ENCODE peak calls at places on chromosome 2, in four cellular contexts. V, L, Z and W are unnamed samples.

GRCh38 chr2:174485763-174486613 is 841 bp downstream of the GPR155 start:
- DNase-seq in L (no peak), Z (peak), V (peak), W (no peak)

GRCh38 chr2:44931177-44931795 is 10.2 kb upstream of the SIX3 start:
- DNase-seq in L (no peak), V (no peak), Z (no peak), W (no peak)

GRCh38 chr2:240373289-240373885 is 62.1 kb upstream of the GPC1 start:
- DNase-seq in Z (no peak), L (no peak), V (no peak), W (no peak)

GRCh38 chr2:238154570-238154969 is 4.2 kb upstream of the ERFE start:
- DNase-seq in L (no peak), Z (no peak), V (no peak), W (no peak)

GRCh38 chr2:30149513-30149912 is 2.7 kb downstream of the YPEL5 start:
- DNase-seq in V (no peak), L (no peak), Z (no peak), W (no peak)

GRCh38 chr2:15724235-15724634 is 132.6 kb downstream of the DDX1 start:
- DNase-seq in V (no peak), L (no peak), Z (no peak), W (no peak)

GRCh38 chr2:189336276-189336975 is 104.8 kb upstream of the WDR75 start:
- DNase-seq in L (no peak), V (no peak), Z (no peak), W (no peak)

GRCh38 chr2:216131175-216131926 is 22.2 kb downstream of the XRCC5 start:
- DNase-seq in Z (no peak), V (no peak), L (no peak), W (no peak)

GRCh38 chr2:134375935-134376334 is 122.1 kb downstream of the MGAT5 start:
- DNase-seq in Z (no peak), L (no peak), V (no peak), W (no peak)

GRCh38 chr2:162838141-162838500 is 446 bp downstream of the KCNH7 start:
- DNase-seq in L (no peak), Z (no peak), V (no peak), W (no peak)

GRCh38 chr2:38535745-38536506 is 66.8 kb downstream of the HNRNPLL start:
- DNase-seq in L (peak), V (peak), Z (no peak), W (no peak)

GRCh38 chr2:182897137-182897536 is 30.7 kb upstream of the FRZB start:
- DNase-seq in L (no peak), V (no peak), Z (peak), W (no peak)

GRCh38 chr2:224982226-224982625 is 60.0 kb downstream of the DOCK10 start:
- DNase-seq in V (no peak), Z (no peak), L (no peak), W (no peak)

GRCh38 chr2:86464654-86465053 is 23.5 kb downstream of the KDM3A start:
- DNase-seq in Z (no peak), L (no peak), V (no peak), W (no peak)

GRCh38 chr2:46076251-46076650 is 221.0 kb upstream of the EPAS1 start:
- DNase-seq in L (no peak), Z (no peak), V (no peak), W (no peak)

GRCh38 chr2:105697781-105698449 is 46.8 kb upstream of the NCK2 start:
- DNase-seq in L (no peak), Z (no peak), V (no peak), W (no peak)

GRCh38 chr2:223197046-223197445 is 145.1 kb downstream of the KCNE4 start:
- DNase-seq in V (no peak), Z (no peak), L (no peak), W (no peak)

GRCh38 chr2:101255501-101255900 is 2.8 kb downstream of the CNOT11 start:
- DNase-seq in L (no peak), V (no peak), Z (no peak), W (no peak)

GRCh38 chr2:44635725-44636124 is 274.0 kb downstream of the CAMKMT start:
- DNase-seq in L (no peak), V (no peak), Z (no peak), W (no peak)

GRCh38 chr2:138564586-138565250 is 63.1 kb downstream of the SPOPL start:
- DNase-seq in V (no peak), Z (no peak), L (no peak), W (no peak)

GRCh38 chr2:63580651-63581050 is 7.6 kb downstream of the WDPCP start:
- DNase-seq in L (no peak), V (no peak), Z (no peak), W (no peak)

GRCh38 chr2:63578767-63579166 is 9.5 kb downstream of the WDPCP start:
- DNase-seq in V (no peak), Z (no peak), L (no peak), W (no peak)

GRCh38 chr2:63581266-63581961 is 6.9 kb downstream of the WDPCP start:
- DNase-seq in L (peak), V (peak), Z (no peak), W (no peak)

GRCh38 chr2:63587814-63588384 is 378 bp downstream of the WDPCP start:
- DNase-seq in L (no peak), Z (no peak), V (no peak), W (no peak)

DNA sequence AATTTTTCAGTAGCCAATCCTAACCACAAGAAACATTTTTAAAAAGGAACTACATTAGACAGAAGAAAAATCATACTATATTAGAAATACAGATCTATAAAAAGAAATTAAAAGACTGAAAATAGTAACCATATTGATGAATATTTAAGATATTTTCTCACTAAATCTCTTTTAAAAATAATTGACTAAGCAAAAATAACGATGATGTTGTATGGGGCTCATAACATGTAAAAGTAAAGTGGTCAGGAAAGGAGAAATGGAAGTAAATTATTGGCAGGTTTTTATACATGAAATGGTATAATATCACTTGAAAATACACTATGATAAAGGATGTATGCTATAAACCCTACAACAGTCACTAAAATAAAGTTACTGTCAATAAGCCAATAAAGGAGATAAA is 5.4 kb downstream of the WDPCP start:
- DNase-seq in Z (no peak), L (no peak), V (no peak), W (no peak)
- H3K27ac ChIP-seq in Z (no peak), L (no peak), V (no peak), W (no peak)

GRCh38 chr2:207142461-207142860 is 23.3 kb downstream of the KLF7 start:
- DNase-seq in V (no peak), L (no peak), Z (no peak), W (no peak)
- TF ChIP-seq CTCF in V (no peak), L (no peak), Z (no peak), W (peak)

GRCh38 chr2:61144697-61145268 is 17.2 kb upstream of the C2orf74 start:
- DNase-seq in Z (peak), L (peak), V (peak), W (peak)

GRCh38 chr2:61149074-61149473 is 12.9 kb upstream of the C2orf74 start:
- DNase-seq in Z (no peak), V (no peak), L (no peak), W (no peak)

GRCh38 chr2:61151434-61151833 is 10.6 kb upstream of the C2orf74 start:
- DNase-seq in L (no peak), V (no peak), Z (no peak), W (no peak)

GRCh38 chr2:61141151-61141550 is 20.8 kb upstream of the C2orf74 start:
- DNase-seq in L (no peak), V (no peak), Z (no peak), W (no peak)

DNA sequence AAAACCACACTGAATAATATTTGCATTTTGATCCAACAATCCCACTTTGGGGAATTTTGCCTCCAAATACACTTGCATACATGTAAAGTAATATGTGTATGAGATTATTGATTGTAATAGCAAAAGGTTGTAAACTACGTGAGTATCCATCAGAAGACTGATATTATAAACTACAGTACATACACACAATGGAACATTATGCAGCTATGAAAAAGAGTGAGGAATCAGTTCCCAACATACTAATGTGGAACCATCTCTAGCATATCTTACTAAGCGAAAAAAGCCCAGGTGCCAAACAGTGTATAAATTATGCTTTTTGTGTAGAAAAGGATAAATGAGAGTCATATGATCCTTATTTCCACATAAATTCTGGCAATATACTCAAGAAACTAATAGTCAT is 16.0 kb upstream of the C2orf74 start:
- DNase-seq in Z (no peak), L (no peak), V (no peak), W (no peak)
- H3K27ac ChIP-seq in Z (no peak), L (no peak), V (no peak), W (no peak)

GRCh38 chr2:160339291-160339690 is 139.2 kb upstream of the ITGB6 start:
- DNase-seq in V (no peak), Z (no peak), L (no peak), W (no peak)

GRCh38 chr2:160337728-160338127 is 137.7 kb upstream of the ITGB6 start:
- DNase-seq in Z (no peak), V (no peak), L (no peak), W (no peak)

GRCh38 chr2:160336091-160336490 is 136.0 kb upstream of the ITGB6 start:
- DNase-seq in V (no peak), L (no peak), Z (no peak), W (no peak)

GRCh38 chr2:160338891-160339290 is 138.8 kb upstream of the ITGB6 start:
- DNase-seq in L (peak), V (no peak), Z (no peak), W (no peak)

GRCh38 chr2:160339726-160340125 is 139.7 kb upstream of the ITGB6 start:
- DNase-seq in L (no peak), V (no peak), Z (no peak), W (no peak)
- TF ChIP-seq CTCF in L (no peak), V (no peak), Z (no peak), W (no peak)

GRCh38 chr2:235433860-235434259 is 60.0 kb upstream of the AGAP1 start:
- DNase-seq in V (peak), Z (no peak), L (peak), W (peak)
- H3K27ac ChIP-seq in V (no peak), Z (no peak), L (peak), W (no peak)

GRCh38 chr2:206084468-206084869 is 1.5 kb downstream of the INO80D start:
- DNase-seq in Z (peak), V (peak), L (peak), W (peak)
- TF ChIP-seq CTCF in Z (no peak), V (no peak), L (no peak), W (no peak)